ENCODE peak calls at places on chromosomes 16 and 17, in four cellular contexts. D is MCF 10A; L is left ventricle myocardium superior; M is stimulated activated CD8-positive, alpha-beta memory T cell treated with anti-CD3 and anti-CD28 coated beads, Interleukin-7, amount 100 ng/mL, for 1 hour. J is an unnamed sample.

GRCh38 chr16:27924411-27925118 is 138.9 kb downstream of the GSG1L start:
- DNase-seq in D (peak; percentile 20), L (no peak), M (no peak), J (no peak)

GRCh38 chr16:78443780-78444422 is 344.4 kb downstream of the WWOX start:
- DNase-seq in D (no peak), L (no peak), M (no peak), J (no peak)

GRCh38 chr17:337866-338265 is 14.7 kb downstream of the RPH3AL start:
- DNase-seq in D (no peak), L (no peak), M (no peak), J (no peak)

GRCh38 chr17:17367931-17368330 is 64.8 kb downstream of the NT5M start:
- DNase-seq in D (no peak), L (no peak), M (no peak), J (no peak)

GRCh38 chr16:72284042-72284789 is 112.3 kb upstream of the PMFBP1 start:
- DNase-seq in D (no peak), L (no peak), M (no peak), J (no peak)

GRCh38 chr17:81460856-81461460 is 51.6 kb downstream of the ACTG1 start:
- DNase-seq in D (no peak), L (peak; percentile 50), M (no peak), J (peak; percentile 30)

GRCh38 chr17:49063652-49064051 is 66.5 kb downstream of the IGF2BP1 start:
- DNase-seq in D (no peak), L (no peak), M (no peak), J (no peak)

GRCh38 chr16:896261-897199 is 74.3 kb downstream of the LMF1 start:
- DNase-seq in D (no peak), L (no peak), M (no peak), J (no peak)

GRCh38 chr16:987846-988245 is 6.3 kb downstream of the SOX8 start:
- DNase-seq in D (no peak), L (no peak), M (no peak), J (no peak)

GRCh38 chr16:23504453-23505179 is 5.7 kb downstream of the GGA2 start:
- DNase-seq in D (peak; percentile 98), L (peak; percentile 46), M (peak; percentile 49), J (no peak)

GRCh38 chr16:87764600-87765472 is 950 bp downstream of the KLHDC4 start:
- DNase-seq in D (no peak), L (no peak), M (no peak), J (no peak)

GRCh38 chr17:63450551-63450950 is 4.4 kb upstream of the CYB561 start:
- DNase-seq in D (no peak), L (peak; percentile 25), M (no peak), J (no peak)

GRCh38 chr17:57110152-57110542 is 25.1 kb downstream of the AKAP1 start:
- DNase-seq in D (no peak), L (peak; percentile 70), M (no peak), J (peak; percentile 61)

GRCh38 chr16:68445458-68445857 is 2.9 kb downstream of the SMPD3 start:
- DNase-seq in D (peak; percentile 88), L (no peak), M (no peak), J (no peak)

GRCh38 chr17:82754297-82755208 is 2.7 kb downstream of the TBCD start:
- DNase-seq in D (peak; percentile 49), L (no peak), M (no peak), J (no peak)

GRCh38 chr17:7888184-7888920 is at the start of gene CHD3:
- DNase-seq in D (peak; percentile 18), L (peak; percentile 35), M (no peak), J (no peak)

GRCh38 chr17:13209091-13209490 is 191.3 kb upstream of the ELAC2 start:
- DNase-seq in D (peak; percentile 32), L (no peak), M (no peak), J (no peak)

GRCh38 chr17:54795046-54795445 is 105.6 kb upstream of the TOM1L1 start:
- DNase-seq in D (no peak), L (no peak), M (no peak), J (no peak)

GRCh38 chr16:57643166-57643813 is 14.9 kb downstream of the ADGRG1 start:
- DNase-seq in D (peak; percentile 53), L (no peak), M (no peak), J (no peak)

J was measured in left ventricle myocardium inferior.